ENCODE peak calls at places on chromosomes 2 and 18, in four cellular contexts. Z is frontal cortex; A is PC-3; Y is stimulated activated CD4-positive, alpha-beta T cell treated with anti-CD3 and anti-CD28 coated beads, TNF-alpha, amount 100 ng/mL, for 4 hours. S is an unnamed sample.

GRCh38 chr18:79576686-79577351 is 102.8 kb upstream of the CTDP1 start:
- DNase-seq in Z (peak; percentile 72), A (no peak), Y (no peak), S (no peak)

GRCh38 chr2:19178175-19178574 is 180.2 kb downstream of the OSR1 start:
- DNase-seq in Z (no peak), A (peak; percentile 44), Y (no peak), S (no peak)

GRCh38 chr2:33214857-33215256 is 261.6 kb upstream of the RASGRP3 start:
- DNase-seq in Z (no peak), A (no peak), Y (no peak), S (no peak)

GRCh38 chr2:108074150-108074549 is 87.8 kb downstream of the SLC5A7 start:
- DNase-seq in Z (no peak), A (no peak), Y (no peak), S (no peak)

GRCh38 chr2:234422242-234422641 is 74.6 kb downstream of the ARL4C start:
- DNase-seq in Z (no peak), A (peak; percentile 96), Y (no peak), S (peak; percentile 92)

GRCh38 chr2:102915128-102915527 is 153.3 kb downstream of the TMEM182 start:
- DNase-seq in Z (no peak), A (peak; percentile 78), Y (no peak), S (peak; percentile 65)

GRCh38 chr2:171505374-171505773 is 16.9 kb upstream of the CYBRD1 start:
- DNase-seq in Z (no peak), A (no peak), Y (no peak), S (no peak)

GRCh38 chr2:66803651-66804050 is 368.7 kb downstream of the MEIS1 start:
- DNase-seq in Z (no peak), A (no peak), Y (no peak), S (no peak)

GRCh38 chr2:134917219-134917957 is 1.2 kb upstream of the CCNT2 start:
- DNase-seq in Z (no peak), A (no peak), Y (no peak), S (peak; percentile 14)

GRCh38 chr18:45958730-45959129 is 8.4 kb downstream of the EPG5 start:
- DNase-seq in Z (no peak), A (peak; percentile 23), Y (no peak), S (no peak)

GRCh38 chr2:183579686-183580085 is 455.4 kb downstream of the NUP35 start:
- DNase-seq in Z (no peak), A (no peak), Y (no peak), S (no peak)

GRCh38 chr2:189876271-189876670 is 92.0 kb downstream of the PMS1 start:
- DNase-seq in Z (no peak), A (no peak), Y (no peak), S (no peak)

GRCh38 chr2:98334439-98335078 is 11.7 kb upstream of the CNGA3 start:
- DNase-seq in Z (no peak), A (peak; percentile 95), Y (no peak), S (peak; percentile 65)

GRCh38 chr2:231932985-231933915 is 7.1 kb upstream of the NPPC start:
- DNase-seq in Z (no peak), A (no peak), Y (no peak), S (no peak)

GRCh38 chr18:75660932-75661331 is 233.4 kb upstream of the SMIM21 start:
- DNase-seq in Z (no peak), A (no peak), Y (no peak), S (no peak)

GRCh38 chr2:181752301-181752700 is 72.0 kb upstream of the NEUROD1 start:
- DNase-seq in Z (no peak), A (no peak), Y (no peak), S (no peak)

GRCh38 chr2:20641123-20641985 is 9.5 kb downstream of the HS1BP3 start:
- DNase-seq in Z (peak; percentile 44), A (peak; percentile 29), Y (no peak), S (no peak)

GRCh38 chr2:182132605-182133004 is 147.0 kb downstream of the PPP1R1C start:
- DNase-seq in Z (no peak), A (peak; percentile 29), Y (no peak), S (peak; percentile 56)

GRCh38 chr2:10550206-10551001 is 102.3 kb upstream of the ODC1 start:
- DNase-seq in Z (no peak), A (no peak), Y (no peak), S (peak; percentile 6)

GRCh38 chr2:235607541-235608199 is 113.8 kb downstream of the AGAP1 start:
- DNase-seq in Z (no peak), A (no peak), Y (no peak), S (no peak)

GRCh38 chr2:149994057-149994728 is 406.6 kb upstream of the MMADHC start:
- DNase-seq in Z (no peak), A (peak; percentile 98), Y (no peak), S (peak; percentile 51)

GRCh38 chr2:55073278-55073677 is 23.0 kb upstream of the RTN4 start:
- DNase-seq in Z (no peak), A (no peak), Y (no peak), S (no peak)

S was measured in DMS53.